ENCODE peak calls at places on chromosome 1, in nine cellular contexts. F is amniotic stem cell; I is RWPE1; G is T-helper 1 cell; W is stimulated activated CD8-positive, alpha-beta memory T cell treated with anti-CD3 and anti-CD28 coated beads, Interleukin-15, amount 100 ng/mL, for 1 hour; Q is glomerular endothelial cell; L is Karpas-422; X is effector CD8-positive, alpha-beta T cell; D is ELF-1. Z is an unnamed sample.

GRCh38 chr1:38027201-38028104 is 14.9 kb downstream of the UTP11 start:
- DNase-seq in G (no peak), F (no peak), Q (no peak), X (no peak), W (no peak), I (peak), D (no peak), L (no peak), Z (no peak)

GRCh38 chr1:1899266-1899966 is 8.5 kb upstream of the GNB1 start:
- DNase-seq in D (peak), G (no peak), F (no peak), X (no peak), L (peak), I (no peak), Q (no peak), W (no peak), Z (no peak)

GRCh38 chr1:2460996-2461751 is 14.9 kb upstream of the PLCH2 start:
- DNase-seq in G (no peak), W (no peak), I (no peak), L (no peak), F (no peak), Q (no peak), D (no peak), X (no peak), Z (no peak)

GRCh38 chr1:104648269-104648691 is 898.6 kb downstream of the AMY1C start:
- DNase-seq in F (no peak), I (peak), G (no peak), W (no peak), L (peak), X (no peak), D (peak), Q (no peak), Z (no peak)

GRCh38 chr1:162062542-162063015 is 6.9 kb upstream of the NOS1AP start:
- DNase-seq in D (peak), Q (no peak), F (no peak), G (no peak), L (no peak), X (no peak), W (no peak), I (no peak), Z (no peak)

GRCh38 chr1:240967070-240967724 is 355.2 kb upstream of the GREM2 start:
- DNase-seq in F (no peak), D (peak), W (no peak), I (peak), X (no peak), L (peak), G (no peak), Q (no peak), Z (no peak)

GRCh38 chr1:16348414-16349182 is 3.7 kb downstream of the FBXO42 start:
- DNase-seq in X (no peak), F (peak), I (peak), L (no peak), D (no peak), G (no peak), Q (no peak), W (no peak), Z (no peak)

GRCh38 chr1:113874017-113874879 is 2.7 kb upstream of the PTPN22 start:
- DNase-seq in L (peak), F (no peak), D (no peak), W (no peak), G (peak), Q (no peak), I (peak), X (no peak), Z (no peak)

GRCh38 chr1:172145231-172145651 is 275.2 kb upstream of the C1orf105 start:
- DNase-seq in D (no peak), W (no peak), F (peak), I (no peak), L (no peak), Q (no peak), X (no peak), G (no peak), Z (no peak)

GRCh38 chr1:229714964-229715603 is 89.0 kb downstream of the URB2 start:
- DNase-seq in X (no peak), G (peak), I (peak), Q (peak), D (peak), F (no peak), L (peak), W (no peak), Z (peak)

GRCh38 chr1:40389871-40390560 is 16.5 kb downstream of the SMAP2 start:
- DNase-seq in G (no peak), Q (no peak), F (no peak), W (no peak), X (no peak), I (no peak), L (no peak), D (no peak), Z (no peak)

Z was measured in HS-27A.